ENCODE peak calls at places on chromosomes 3 and 15, in five cellular contexts. A is IMR-90, V is Peyer's patch, E is heart left ventricle, W is ovary. T is an unnamed sample.

GRCh38 chr15:47872869-47873301 is 155.6 kb downstream of the SEMA6D start:
- DNase-seq in A (no peak), V (no peak), E (no peak), W (no peak), T (no peak)

GRCh38 chr3:11080492-11080891 is 73.8 kb upstream of the HRH1 start:
- DNase-seq in A (no peak), V (no peak), E (no peak), W (no peak), T (no peak)

GRCh38 chr3:18847583-18848197 is 300.6 kb upstream of the KCNH8 start:
- DNase-seq in A (no peak), V (no peak), E (no peak), W (no peak), T (no peak)

GRCh38 chr3:45554001-45554691 is 40.4 kb upstream of the LIMD1 start:
- DNase-seq in A (peak; percentile 88), V (no peak), E (peak; percentile 61), W (peak; percentile 36), T (no peak)

GRCh38 chr3:124448954-124449353 is 281.3 kb upstream of the UMPS start:
- DNase-seq in A (no peak), V (no peak), E (no peak), W (no peak), T (no peak)

GRCh38 chr15:75195766-75196241 is 5.9 kb upstream of the C15orf39 start:
- DNase-seq in A (no peak), V (no peak), E (no peak), W (peak; percentile 76), T (no peak)

GRCh38 chr15:45146405-45146804 is 16.6 kb downstream of the DUOX1 start:
- DNase-seq in A (no peak), V (no peak), E (no peak), W (no peak), T (no peak)

GRCh38 chr3:72591522-72592421 is 256.5 kb downstream of the SHQ1 start:
- DNase-seq in A (peak; percentile 69), V (no peak), E (peak; percentile 25), W (peak; percentile 43), T (no peak)

GRCh38 chr3:99534951-99535704 is 103.3 kb upstream of the COL8A1 start:
- DNase-seq in A (peak; percentile 93), V (no peak), E (no peak), W (no peak), T (no peak)

GRCh38 chr3:36814776-36815175 is 50.4 kb upstream of the DCLK3 start:
- DNase-seq in A (no peak), V (no peak), E (no peak), W (no peak), T (no peak)

GRCh38 chr15:99981223-99981647 is 248.0 kb upstream of the LYSMD4 start:
- DNase-seq in A (no peak), V (no peak), E (no peak), W (no peak), T (no peak)

GRCh38 chr3:69009559-69010410 is 3.7 kb downstream of the EOGT start:
- DNase-seq in A (peak; percentile 92), V (no peak), E (no peak), W (no peak), T (no peak)

GRCh38 chr3:111787556-111788463 is 71.3 kb upstream of the PHLDB2 start:
- DNase-seq in A (no peak), V (no peak), E (no peak), W (peak; percentile 41), T (no peak)

GRCh38 chr3:187831125-187832051 is 86.1 kb upstream of the BCL6 start:
- DNase-seq in A (peak; percentile 38), V (no peak), E (no peak), W (no peak), T (peak; percentile 72)

GRCh38 chr3:39124876-39125836 is 17.7 kb downstream of the TTC21A start:
- DNase-seq in A (peak; percentile 57), V (peak; percentile 57), E (no peak), W (no peak), T (no peak)

GRCh38 chr3:159913712-159914414 is 74.8 kb upstream of the IL12A start:
- DNase-seq in A (no peak), V (no peak), E (no peak), W (no peak), T (peak; percentile 50)

GRCh38 chr3:159907828-159908227 is 80.8 kb upstream of the IL12A start:
- DNase-seq in A (no peak), V (no peak), E (no peak), W (no peak), T (no peak)

GRCh38 chr3:159914421-159914820 is 74.2 kb upstream of the IL12A start:
- DNase-seq in A (peak; percentile 18), V (no peak), E (no peak), W (no peak), T (peak; percentile 10)

GRCh38 chr3:159911011-159911663 is 77.5 kb upstream of the IL12A start:
- DNase-seq in A (no peak), V (no peak), E (no peak), W (no peak), T (peak; percentile 64)

GRCh38 chr3:159911664-159912037 is 77.0 kb upstream of the IL12A start:
- DNase-seq in A (no peak), V (no peak), E (no peak), W (no peak), T (peak; percentile 77)
- H3K27me3 ChIP-seq in A (no peaks in the 10 kb centered on the region), V (no peaks in the 10 kb centered on the region), E (no peaks in the 10 kb centered on the region), W (no peaks in the 10 kb centered on the region), T (no peaks in the 10 kb centered on the region)

GRCh38 chr15:52419494-52419893 is 109.2 kb downstream of the MYO5A start:
- DNase-seq in A (no peak), V (no peak), E (no peak), W (no peak), T (no peak)

GRCh38 chr15:52417957-52418356 is 110.7 kb downstream of the MYO5A start:
- DNase-seq in A (no peak), V (no peak), E (no peak), W (no peak), T (no peak)

GRCh38 chr15:52415628-52416027 is 113.1 kb downstream of the MYO5A start:
- DNase-seq in A (no peak), V (no peak), E (no peak), W (no peak), T (no peak)

GRCh38 chr15:52414936-52415335 is 113.7 kb downstream of the MYO5A start:
- DNase-seq in A (no peak), V (no peak), E (no peak), W (no peak), T (no peak)

GRCh38 chr15:52417501-52417900 is 111.2 kb downstream of the MYO5A start:
- DNase-seq in A (peak; percentile 34), V (no peak), E (no peak), W (no peak), T (no peak)
- TF ChIP-seq POLR2A in A (no peak), V (no peak), E (no peak), W (no peak), T (no peak)

DNA sequence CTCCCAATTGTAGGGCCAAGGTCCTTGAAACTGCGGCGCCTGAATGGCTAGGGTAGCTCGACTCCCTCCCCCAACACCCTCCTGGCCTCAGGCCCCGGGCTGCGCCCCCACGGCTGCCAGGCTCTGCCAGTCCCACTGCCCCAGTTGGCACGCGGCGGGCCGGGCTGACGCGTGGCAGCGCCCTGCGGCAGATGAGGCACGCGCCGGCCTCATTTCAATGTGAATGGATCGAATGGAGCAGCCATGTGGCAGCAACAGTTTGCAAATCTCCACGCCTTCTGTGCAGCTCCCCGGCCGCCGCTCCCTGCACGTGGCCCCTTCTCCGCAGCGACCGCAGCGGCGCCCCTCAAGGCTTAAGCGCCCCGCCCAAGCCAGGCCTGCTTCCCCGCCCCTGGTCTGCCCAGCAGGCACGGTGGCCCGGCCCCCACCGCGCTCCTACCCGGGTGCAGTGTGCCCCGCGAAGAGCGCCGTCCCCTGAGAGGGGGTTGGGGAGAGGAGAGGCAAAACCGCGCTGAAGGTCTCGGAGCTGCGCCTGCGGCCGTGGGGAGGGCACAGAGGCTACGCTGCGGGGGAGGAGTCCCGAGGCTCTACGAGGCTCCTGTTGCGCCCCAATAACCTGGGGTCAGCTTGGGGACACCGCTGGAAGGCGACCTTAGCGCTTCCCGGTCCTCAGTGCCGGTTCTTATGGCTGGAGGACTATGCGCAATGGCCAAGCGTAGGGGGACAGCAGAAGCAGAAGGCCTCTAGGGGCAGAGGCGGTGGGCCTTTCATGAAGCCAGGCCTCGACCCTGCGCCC is 3.1 kb upstream of the DLL4 start:
- DNase-seq in A (no peak), V (peak; percentile 69), E (no peak), W (no peak), T (no peak)
- H3K27me3 ChIP-seq in A (peaks cover 26% of the 10 kb centered on the region), V (no peaks in the 10 kb centered on the region), E (peaks cover 15% of the 10 kb centered on the region), W (peaks cover 4% of the 10 kb centered on the region), T (peaks cover 43% of the 10 kb centered on the region)

GRCh38 chr15:38683382-38684242 is 119.0 kb upstream of the RASGRP1 start:
- DNase-seq in A (peak; percentile 53), V (no peak), E (peak; percentile 48), W (no peak), T (no peak)
- TF ChIP-seq POLR2A in A (no peak), V (no peak), E (no peak), W (no peak), T (no peak)

DNA sequence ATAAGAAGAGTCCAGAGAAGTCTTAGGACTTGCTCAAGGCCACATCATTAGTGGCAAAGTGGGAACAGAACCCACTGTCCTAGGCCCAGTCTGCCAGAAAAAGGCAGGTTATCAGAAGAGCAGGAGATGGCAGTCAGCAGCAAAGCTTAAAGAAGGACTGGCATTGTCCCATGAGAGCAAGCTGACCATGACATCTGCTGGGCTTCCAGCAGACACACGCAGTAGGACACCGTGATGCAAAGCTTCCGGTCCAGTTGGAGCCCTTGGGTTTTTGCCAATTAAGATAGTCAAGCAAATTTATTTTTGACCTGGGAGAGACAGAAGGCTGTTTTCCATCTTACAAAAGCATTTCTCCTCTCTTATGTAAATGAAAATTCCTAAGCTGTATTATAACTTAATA is 42.1 kb downstream of the ZBTB38 start:
- DNase-seq in A (peak; percentile 83), V (no peak), E (peak; percentile 79), W (peak; percentile 54), T (no peak)
- H3K27me3 ChIP-seq in A (no peaks in the 10 kb centered on the region), V (no peaks in the 10 kb centered on the region), E (no peaks in the 10 kb centered on the region), W (no peaks in the 10 kb centered on the region), T (no peaks in the 10 kb centered on the region)

GRCh38 chr3:172138031-172138538 is 98.7 kb downstream of the FNDC3B start:
- DNase-seq in A (no peak), V (no peak), E (no peak), W (no peak), T (no peak)
- TF ChIP-seq POLR2A in A (no peak), V (no peak), E (no peak), W (no peak), T (no peak)

T was measured in esophagus muscularis mucosa.